ENCODE peak calls at places on chromosomes 4 and X, in eight cellular contexts. Z is thoracic aorta, R is fibroblast of the aortic adventitia, L is mucosa of descending colon, O is iris pigment epithelial cell, M is coronary artery, B is hippocampal formation, D is C1 segment of cervical spinal cord. K is an unnamed sample.
A peak's percentile ranks its signal among the peaks of the same experiment; 100 is the strongest.

GRCh38 chrX:34300871-34301270 is 168.8 kb upstream of the FAM47A start:
- DNase-seq in Z (no peak), R (peak; percentile 43), L (peak; percentile 23), O (peak; percentile 70), M (no peak), B (peak; percentile 29), D (no peak), K (no peak)

GRCh38 chr4:54516556-54517215 is 141.1 kb upstream of the KIT start:
- DNase-seq in Z (no peak), R (peak; percentile 4), L (no peak), O (no peak), M (no peak), B (no peak), D (no peak), K (no peak)

GRCh38 chr4:26496207-26496783 is 6.0 kb upstream of the CCKAR start:
- DNase-seq in Z (no peak), R (no peak), L (no peak), O (no peak), M (no peak), B (no peak), D (no peak), K (no peak)

GRCh38 chrX:45351478-45351877 is 150.8 kb upstream of the DIPK2B start:
- DNase-seq in Z (no peak), R (peak; percentile 74), L (no peak), O (peak; percentile 69), M (no peak), B (no peak), D (no peak), K (no peak)

GRCh38 chr4:1154523-1155182 is 17.7 kb downstream of the SPON2 start:
- DNase-seq in Z (peak; percentile 74), R (peak; percentile 56), L (peak; percentile 37), O (no peak), M (peak; percentile 85), B (no peak), D (no peak), K (no peak)

GRCh38 chr4:20829958-20830357 is 129.7 kb downstream of the PACRGL start:
- DNase-seq in Z (no peak), R (no peak), L (no peak), O (peak; percentile 88), M (no peak), B (no peak), D (no peak), K (no peak)

GRCh38 chrX:147848009-147848408 is 63.7 kb upstream of the FMR1 start:
- DNase-seq in Z (no peak), R (no peak), L (no peak), O (no peak), M (no peak), B (no peak), D (no peak), K (no peak)

GRCh38 chr4:78145622-78146021 is 88.5 kb downstream of the FRAS1 start:
- DNase-seq in Z (no peak), R (no peak), L (no peak), O (no peak), M (no peak), B (no peak), D (no peak), K (no peak)

GRCh38 chrX:74382613-74383012 is 38.7 kb upstream of the SLC16A2 start:
- DNase-seq in Z (peak; percentile 8), R (peak; percentile 86), L (peak; percentile 78), O (peak; percentile 67), M (no peak), B (peak; percentile 22), D (peak; percentile 11), K (peak; percentile 20)

GRCh38 chr4:7771056-7771455 is 168.6 kb downstream of the AFAP1 start:
- DNase-seq in Z (no peak), R (no peak), L (no peak), O (no peak), M (no peak), B (no peak), D (no peak), K (no peak)

GRCh38 chr4:84502955-84503373 is 3.9 kb upstream of the NKX6-1 start:
- DNase-seq in Z (no peak), R (no peak), L (no peak), O (no peak), M (no peak), B (no peak), D (no peak), K (no peak)

GRCh38 chr4:85807247-85807915 is 332.4 kb downstream of the ARHGAP24 start:
- DNase-seq in Z (peak; percentile 15), R (peak; percentile 93), L (no peak), O (peak; percentile 83), M (peak; percentile 83), B (no peak), D (no peak), K (no peak)

GRCh38 chrX:139691843-139692505 is 16.0 kb downstream of the MCF2 start:
- DNase-seq in Z (no peak), R (no peak), L (no peak), O (peak; percentile 1), M (no peak), B (no peak), D (no peak), K (no peak)

GRCh38 chrX:47802589-47802988 is 34.1 kb upstream of the ZNF81 start:
- DNase-seq in Z (no peak), R (peak; percentile 56), L (no peak), O (peak; percentile 16), M (no peak), B (no peak), D (no peak), K (no peak)

GRCh38 chr4:12399781-12400180 is 971.1 kb upstream of the HS3ST1 start:
- DNase-seq in Z (no peak), R (peak; percentile 14), L (no peak), O (no peak), M (no peak), B (no peak), D (no peak), K (no peak)

GRCh38 chrX:123965712-123966111 is 4.2 kb downstream of the STAG2 start:
- DNase-seq in Z (no peak), R (no peak), L (no peak), O (no peak), M (no peak), B (no peak), D (no peak), K (no peak)

GRCh38 chr4:1608821-1609500 is 75.2 kb downstream of the FAM53A start:
- DNase-seq in Z (no peak), R (no peak), L (no peak), O (no peak), M (no peak), B (no peak), D (no peak), K (no peak)

GRCh38 chrX:12989456-12989855 is 14.5 kb downstream of the TMSB4X start:
- DNase-seq in Z (no peak), R (no peak), L (no peak), O (no peak), M (no peak), B (no peak), D (no peak), K (no peak)

GRCh38 chr4:86543080-86543479 is 51.0 kb upstream of the PTPN13 start:
- DNase-seq in Z (no peak), R (no peak), L (no peak), O (no peak), M (no peak), B (no peak), D (no peak), K (no peak)

GRCh38 chrX:22122510-22122909 is 90.4 kb downstream of the PHEX start:
- DNase-seq in Z (peak; percentile 3), R (peak; percentile 97), L (no peak), O (peak; percentile 38), M (no peak), B (no peak), D (no peak), K (no peak)

GRCh38 chr4:21628916-21629315 is 319.7 kb downstream of the KCNIP4 start:
- DNase-seq in Z (no peak), R (no peak), L (no peak), O (no peak), M (no peak), B (no peak), D (no peak), K (no peak)